ENCODE peak calls at places on chromosomes 3 and 15, in nine cellular contexts. E, L, B, J, U, G, S, R and Y are unnamed samples.

GRCh38 chr3:4928277-4928789 is 50.9 kb upstream of the BHLHE40 start:
- DNase-seq in E (no peak), L (no peak), B (no peak), J (no peak), U (no peak), G (no peak), S (no peak), R (no peak), Y (no peak)

GRCh38 chr3:14920536-14920935 is 26.8 kb upstream of the NR2C2 start:
- DNase-seq in E (no peak), L (no peak), B (no peak), J (no peak), U (no peak), G (no peak), S (no peak), R (no peak), Y (no peak)

GRCh38 chr3:65729973-65730372 is 308.7 kb downstream of the MAGI1 start:
- DNase-seq in E (no peak), L (no peak), B (no peak), J (no peak), U (no peak), G (no peak), S (no peak), R (no peak), Y (no peak)

GRCh38 chr3:81726735-81727134 is 34.7 kb downstream of the GBE1 start:
- DNase-seq in E (no peak), L (no peak), B (no peak), J (no peak), U (no peak), G (no peak), S (no peak), R (no peak), Y (no peak)

GRCh38 chr3:114496021-114496434 is 202.2 kb downstream of the TIGIT start:
- DNase-seq in E (no peak), L (no peak), B (no peak), J (peak; percentile 40), U (no peak), G (no peak), S (peak; percentile 60), R (no peak), Y (no peak)

GRCh38 chr3:21934576-21934975 is 183.6 kb upstream of the ZNF385D start:
- DNase-seq in E (no peak), L (no peak), B (no peak), J (no peak), U (no peak), G (no peak), S (no peak), R (no peak), Y (no peak)

GRCh38 chr15:45641374-45641778 is 6.5 kb downstream of the SQOR start:
- DNase-seq in E (no peak), L (no peak), B (no peak), J (no peak), U (peak; percentile 91), G (no peak), S (no peak), R (no peak), Y (no peak)

GRCh38 chr3:15556512-15556911 is 35.0 kb upstream of the COLQ start:
- DNase-seq in E (peak; percentile 81), L (no peak), B (no peak), J (no peak), U (no peak), G (no peak), S (no peak), R (no peak), Y (no peak)

GRCh38 chr3:174330303-174330702 is 528.8 kb upstream of the NAALADL2 start:
- DNase-seq in E (no peak), L (no peak), B (no peak), J (no peak), U (no peak), G (peak; percentile 12), S (no peak), R (no peak), Y (no peak)

GRCh38 chr3:135145581-135145980 is 350.5 kb downstream of the EPHB1 start:
- DNase-seq in E (no peak), L (no peak), B (no peak), J (no peak), U (no peak), G (no peak), S (no peak), R (no peak), Y (no peak)

GRCh38 chr3:157239082-157239704 is 79.2 kb upstream of the CCNL1 start:
- DNase-seq in E (peak; percentile 79), L (peak; percentile 74), B (peak; percentile 78), J (peak; percentile 38), U (no peak), G (peak; percentile 79), S (peak; percentile 43), R (peak; percentile 82), Y (peak; percentile 82)

GRCh38 chr3:57006949-57007419 is 53.5 kb upstream of the SPATA12 start:
- DNase-seq in E (no peak), L (no peak), B (no peak), J (no peak), U (no peak), G (peak; percentile 51), S (no peak), R (peak; percentile 63), Y (no peak)

GRCh38 chr3:167866321-167866720 is 130.8 kb downstream of the SERPINI1 start:
- DNase-seq in E (no peak), L (no peak), B (no peak), J (no peak), U (no peak), G (no peak), S (no peak), R (no peak), Y (no peak)

DNA sequence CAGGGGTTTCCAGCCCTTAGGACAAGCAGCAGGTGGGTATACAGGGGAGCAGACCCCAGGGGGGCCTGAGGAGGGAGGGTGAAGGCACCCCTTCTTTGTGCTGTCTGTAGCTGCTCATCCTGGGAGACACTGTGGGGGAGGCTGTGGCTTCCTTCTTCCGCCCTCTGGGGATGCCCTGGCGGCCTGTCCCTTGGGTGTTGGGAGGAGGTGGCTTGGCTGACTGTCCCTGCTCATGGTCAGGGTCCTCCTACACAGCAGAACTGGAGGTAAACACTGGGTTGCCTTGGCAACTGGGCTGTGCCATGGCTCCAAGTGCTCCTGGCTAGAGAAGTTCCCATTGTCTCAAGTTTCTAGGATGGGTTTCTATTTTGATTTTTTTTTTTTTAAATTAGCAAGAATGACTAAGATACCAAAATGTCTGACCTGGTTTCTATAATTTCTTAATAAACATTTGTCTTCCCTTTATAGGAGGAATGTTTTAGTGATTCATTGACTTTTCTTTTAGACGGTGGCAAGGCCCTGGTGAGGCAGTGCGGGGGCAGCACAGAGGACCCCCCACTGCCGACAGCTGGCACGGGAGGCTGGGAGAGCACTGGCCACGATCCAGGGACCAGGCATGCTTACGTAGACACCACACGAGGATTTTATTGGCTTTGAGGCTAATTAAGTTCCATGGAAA is 12.4 kb downstream of the KLF13 start:
- DNase-seq in E (no peak), L (no peak), B (peak; percentile 65), J (peak; percentile 80), U (no peak), G (peak; percentile 65), S (peak; percentile 80), R (peak; percentile 47), Y (no peak)
- H3K4me1 ChIP-seq in E (peaks cover 98% of the 10 kb centered on the region), L (peaks cover 15% of the 10 kb centered on the region), B (peaks cover 98% of the 10 kb centered on the region), J (peaks cover 99% of the 10 kb centered on the region), U (peaks cover 20% of the 10 kb centered on the region), G (no peaks in the 10 kb centered on the region), S (peaks cover 99% of the 10 kb centered on the region), R (no peaks in the 10 kb centered on the region), Y (no peaks in the 10 kb centered on the region)

DNA sequence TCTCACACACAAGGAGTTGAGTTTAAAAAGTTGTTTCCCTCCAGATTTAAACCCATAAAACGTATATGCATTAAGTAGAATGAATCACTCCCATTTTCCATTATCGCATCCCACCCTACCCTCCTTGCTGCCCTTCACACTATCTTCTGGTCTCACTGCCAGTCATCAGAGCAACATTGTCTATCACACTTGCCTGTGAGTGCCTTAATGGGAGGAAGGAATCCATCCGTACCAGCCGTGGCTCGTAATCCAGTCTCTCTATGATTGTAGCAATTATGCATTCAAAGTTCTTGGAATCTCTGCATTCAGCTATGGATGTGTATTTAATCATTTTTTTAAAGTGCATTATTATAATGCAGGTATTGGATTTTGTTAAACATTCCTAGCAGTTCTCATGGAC is 1.9 kb downstream of the TMEM266 start:
- DNase-seq in E (no peak), L (no peak), B (no peak), J (no peak), U (no peak), G (no peak), S (no peak), R (no peak), Y (no peak)
- H3K4me1 ChIP-seq in E (peaks cover 12% of the 10 kb centered on the region), L (no peaks in the 10 kb centered on the region), B (peaks cover 19% of the 10 kb centered on the region), J (peaks cover 24% of the 10 kb centered on the region), U (peaks cover 3% of the 10 kb centered on the region), G (peaks cover 7% of the 10 kb centered on the region), S (peaks cover 18% of the 10 kb centered on the region), R (peaks cover 3% of the 10 kb centered on the region), Y (peaks cover 23% of the 10 kb centered on the region)

DNA sequence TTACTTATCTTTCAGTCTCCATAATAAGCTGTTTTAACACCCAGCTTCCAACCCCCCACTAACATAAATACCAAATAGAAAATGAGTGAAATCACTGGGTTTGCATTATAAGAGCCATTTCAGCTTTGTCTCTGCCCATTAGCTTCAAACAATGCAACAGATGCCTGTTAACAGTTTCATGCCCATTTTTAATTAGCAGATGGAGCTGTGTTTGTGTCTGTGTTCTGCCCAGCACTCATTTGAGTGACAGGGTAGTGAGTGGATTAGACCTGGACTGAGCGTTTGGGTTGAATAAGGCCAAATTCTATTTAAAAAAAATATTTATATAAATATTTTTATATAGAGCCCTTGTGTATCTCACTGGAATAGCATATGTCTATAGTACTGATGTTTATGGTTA is 7.4 kb downstream of the RAB8B start:
- DNase-seq in E (no peak), L (no peak), B (no peak), J (no peak), U (no peak), G (no peak), S (no peak), R (no peak), Y (no peak)
- H3K4me1 ChIP-seq in E (peaks cover 99% of the 10 kb centered on the region), L (peaks cover 8% of the 10 kb centered on the region), B (peaks cover 95% of the 10 kb centered on the region), J (peaks cover 68% of the 10 kb centered on the region), U (peaks cover 22% of the 10 kb centered on the region), G (peaks cover 17% of the 10 kb centered on the region), S (peaks cover 74% of the 10 kb centered on the region), R (peaks cover 11% of the 10 kb centered on the region), Y (peaks cover 32% of the 10 kb centered on the region)

GRCh38 chr3:195259564-195260285 is 11.2 kb downstream of the XXYLT1 start:
- DNase-seq in E (peak; percentile 90), L (peak; percentile 93), B (peak; percentile 95), J (peak; percentile 88), U (peak; percentile 88), G (peak; percentile 93), S (peak; percentile 91), R (peak; percentile 88), Y (peak; percentile 96)

GRCh38 chr3:195257454-195258448 is 13.2 kb downstream of the XXYLT1 start:
- DNase-seq in E (no peak), L (no peak), B (no peak), J (no peak), U (peak; percentile 49), G (no peak), S (no peak), R (no peak), Y (no peak)

GRCh38 chr3:195256639-195257453 is 14.1 kb downstream of the XXYLT1 start:
- DNase-seq in E (no peak), L (no peak), B (no peak), J (no peak), U (no peak), G (no peak), S (no peak), R (no peak), Y (no peak)

GRCh38 chr3:195259146-195259563 is 11.8 kb downstream of the XXYLT1 start:
- DNase-seq in E (peak; percentile 49), L (no peak), B (no peak), J (no peak), U (no peak), G (peak; percentile 79), S (no peak), R (no peak), Y (no peak)

GRCh38 chr3:195258449-195259145 is 12.4 kb downstream of the XXYLT1 start:
- DNase-seq in E (peak; percentile 74), L (no peak), B (no peak), J (no peak), U (no peak), G (no peak), S (no peak), R (no peak), Y (no peak)
- H3K4me1 ChIP-seq in E (peaks cover 28% of the 10 kb centered on the region), L (peaks cover 3% of the 10 kb centered on the region), B (peaks cover 18% of the 10 kb centered on the region), J (peaks cover 33% of the 10 kb centered on the region), U (peaks cover 8% of the 10 kb centered on the region), G (peaks cover 8% of the 10 kb centered on the region), S (peaks cover 40% of the 10 kb centered on the region), R (peaks cover 6% of the 10 kb centered on the region), Y (peaks cover 23% of the 10 kb centered on the region)